ENCODE peak calls at places on chromosomes 1 and 21, in seven cellular contexts. I is GM12878, B is testis, N is lower leg skin, G is K562, C is stomach, T is GM12892. P is an unnamed sample.

GRCh38 chr1:11858968-11859871 is 475 bp upstream of the NPPB start:
- DNase-seq in I (no peak), B (peak), N (no peak), G (peak), C (peak), T (peak), P (peak)

GRCh38 chr21:15514073-15514946 is 215.5 kb upstream of the USP25 start:
- DNase-seq in I (peak), B (no peak), N (no peak), G (no peak), C (no peak), T (peak), P (peak)

GRCh38 chr1:227330709-227331108 is 12.4 kb upstream of the CDC42BPA start:
- DNase-seq in I (no peak), B (no peak), N (no peak), G (no peak), C (no peak), T (no peak), P (no peak)

GRCh38 chr21:42208801-42209490 is 10.0 kb upstream of the ABCG1 start:
- DNase-seq in I (no peak), B (no peak), N (peak), G (no peak), C (peak), T (no peak), P (no peak)

GRCh38 chr1:183281039-183281438 is 95.0 kb downstream of the LAMC2 start:
- DNase-seq in I (no peak), B (no peak), N (peak), G (no peak), C (peak), T (no peak), P (no peak)

GRCh38 chr1:170063109-170063826 is 11.2 kb downstream of the KIFAP3 start:
- DNase-seq in I (no peak), B (no peak), N (no peak), G (peak), C (no peak), T (no peak), P (no peak)

GRCh38 chr1:2411801-2412394 is 466 bp downstream of the PEX10 start:
- DNase-seq in I (no peak), B (no peak), N (no peak), G (no peak), C (no peak), T (peak), P (peak)

GRCh38 chr1:24341260-24341659 is 22.1 kb downstream of the GRHL3 start:
- DNase-seq in I (no peak), B (no peak), N (no peak), G (no peak), C (no peak), T (no peak), P (no peak)

GRCh38 chr1:89540406-89540970 is 15.9 kb downstream of the LRRC8B start:
- DNase-seq in I (no peak), B (peak), N (no peak), G (peak), C (no peak), T (no peak), P (no peak)

GRCh38 chr1:172939475-172939874 is 111.3 kb downstream of the TNFSF18 start:
- DNase-seq in I (no peak), B (no peak), N (no peak), G (no peak), C (no peak), T (no peak), P (no peak)

GRCh38 chr1:240766831-240767230 is 154.9 kb upstream of the GREM2 start:
- DNase-seq in I (no peak), B (no peak), N (no peak), G (no peak), C (no peak), T (no peak), P (no peak)

GRCh38 chr1:247286134-247286670 is 30.3 kb downstream of the VN1R5 start:
- DNase-seq in I (no peak), B (peak), N (peak), G (no peak), C (no peak), T (no peak), P (no peak)

GRCh38 chr1:196317535-196318522 is 290.4 kb downstream of the KCNT2 start:
- DNase-seq in I (no peak), B (peak), N (no peak), G (peak), C (no peak), T (no peak), P (no peak)

GRCh38 chr1:44645466-44646244 is 28.6 kb downstream of the TMEM53 start:
- DNase-seq in I (no peak), B (peak), N (no peak), G (no peak), C (peak), T (no peak), P (peak)

GRCh38 chr1:910311-910880 is 13.3 kb upstream of the SAMD11 start:
- DNase-seq in I (no peak), B (no peak), N (peak), G (no peak), C (peak), T (peak), P (peak)

GRCh38 chr1:10074059-10074854 is 41.5 kb downstream of the UBE4B start:
- DNase-seq in I (peak), B (peak), N (peak), G (peak), C (no peak), T (peak), P (no peak)

GRCh38 chr1:168465942-168466702 is 77.7 kb downstream of the XCL2 start:
- DNase-seq in I (peak), B (peak), N (no peak), G (peak), C (peak), T (no peak), P (no peak)

GRCh38 chr1:109137959-109138757 is 24.2 kb downstream of the ELAPOR1 start:
- DNase-seq in I (no peak), B (no peak), N (no peak), G (no peak), C (peak), T (no peak), P (no peak)

GRCh38 chr1:117257291-117257690 is 46.6 kb upstream of the VTCN1 start:
- DNase-seq in I (no peak), B (no peak), N (no peak), G (no peak), C (no peak), T (no peak), P (no peak)

GRCh38 chr1:10209905-10210810 is at the start of gene KIF1B:
- DNase-seq in I (peak), B (peak), N (peak), G (peak), C (peak), T (peak), P (peak)

GRCh38 chr1:169113613-169114119 is 7.2 kb downstream of the ATP1B1 start:
- DNase-seq in I (no peak), B (no peak), N (no peak), G (no peak), C (no peak), T (no peak), P (no peak)

GRCh38 chr1:228955691-228956090 is 220.4 kb downstream of the RHOU start:
- DNase-seq in I (no peak), B (peak), N (peak), G (no peak), C (no peak), T (no peak), P (no peak)

GRCh38 chr1:64966158-64966963 is at the start of gene JAK1:
- DNase-seq in I (no peak), B (peak), N (peak), G (peak), C (peak), T (peak), P (peak)

GRCh38 chr1:239368436-239369109 is 17.8 kb upstream of the CHRM3 start:
- DNase-seq in I (no peak), B (no peak), N (no peak), G (no peak), C (no peak), T (no peak), P (no peak)

GRCh38 chr1:22995774-22996173 is 19.9 kb downstream of the TEX46 start:
- DNase-seq in I (no peak), B (no peak), N (no peak), G (no peak), C (no peak), T (no peak), P (no peak)

GRCh38 chr1:113805256-113805531 is 7.1 kb downstream of the RSBN1 start:
- DNase-seq in I (no peak), B (no peak), N (no peak), G (no peak), C (no peak), T (no peak), P (no peak)

GRCh38 chr1:56094168-56094567 is 485.2 kb downstream of the PLPP3 start:
- DNase-seq in I (no peak), B (no peak), N (no peak), G (no peak), C (no peak), T (no peak), P (no peak)

GRCh38 chr1:12565094-12565965 is 52.7 kb downstream of the DHRS3 start:
- DNase-seq in I (no peak), B (no peak), N (no peak), G (no peak), C (no peak), T (no peak), P (no peak)

GRCh38 chr1:4653796-4654715 is at the start of gene AJAP1:
- DNase-seq in I (no peak), B (peak), N (no peak), G (no peak), C (no peak), T (no peak), P (no peak)

GRCh38 chr1:3464649-3465025 is 10.2 kb downstream of the ARHGEF16 start:
- DNase-seq in I (no peak), B (no peak), N (no peak), G (no peak), C (no peak), T (no peak), P (no peak)

GRCh38 chr1:27664291-27664690 is 7.7 kb downstream of the IFI6 start:
- DNase-seq in I (no peak), B (no peak), N (no peak), G (no peak), C (no peak), T (no peak), P (no peak)

GRCh38 chr1:159891275-159892157 is 8.4 kb downstream of the CFAP45 start:
- DNase-seq in I (peak), B (peak), N (peak), G (peak), C (peak), T (no peak), P (peak)
- TF ChIP-seq POLR2A in I (no peak), B (no peak), N (no peak), G (no peak), C (no peak), T (no peak), P (no peak)

DNA sequence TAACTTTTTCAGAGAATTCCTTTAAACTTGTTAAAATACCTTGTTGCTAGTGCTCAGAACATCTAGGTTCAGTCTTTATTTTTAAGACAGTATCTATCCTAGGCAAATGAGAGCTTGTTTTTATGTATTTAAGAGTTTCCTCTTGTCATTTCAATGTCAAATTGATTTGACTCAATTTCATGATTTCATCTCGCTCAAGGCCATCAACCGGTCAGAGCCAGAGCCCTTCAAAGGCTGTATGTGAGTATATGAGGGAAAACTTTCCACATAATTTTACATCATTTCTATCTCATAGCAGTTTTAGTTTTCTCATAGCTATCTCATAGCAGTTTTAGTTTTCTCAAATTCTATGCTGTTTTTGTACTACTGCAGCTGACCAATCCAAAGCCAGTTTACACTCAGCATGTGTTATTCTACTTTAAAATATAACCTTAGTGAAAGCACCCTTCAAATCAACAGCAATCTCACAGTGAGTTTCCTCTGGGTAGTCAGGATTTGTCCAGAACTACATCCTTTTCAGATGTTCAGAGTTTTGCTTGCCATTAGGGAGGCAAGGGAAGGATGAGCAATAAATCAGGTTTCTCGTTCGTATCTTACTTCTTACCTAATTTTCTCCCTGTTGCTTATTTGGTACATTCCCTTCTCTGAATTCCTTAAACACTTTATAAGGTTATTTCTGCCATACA is 12.7 kb downstream of the HNRNPU start:
- DNase-seq in I (no peak), B (no peak), N (no peak), G (no peak), C (no peak), T (no peak), P (no peak)
- TF ChIP-seq POLR2A in I (no peak), B (no peak), N (no peak), G (peak), C (no peak), T (peak), P (peak)

DNA sequence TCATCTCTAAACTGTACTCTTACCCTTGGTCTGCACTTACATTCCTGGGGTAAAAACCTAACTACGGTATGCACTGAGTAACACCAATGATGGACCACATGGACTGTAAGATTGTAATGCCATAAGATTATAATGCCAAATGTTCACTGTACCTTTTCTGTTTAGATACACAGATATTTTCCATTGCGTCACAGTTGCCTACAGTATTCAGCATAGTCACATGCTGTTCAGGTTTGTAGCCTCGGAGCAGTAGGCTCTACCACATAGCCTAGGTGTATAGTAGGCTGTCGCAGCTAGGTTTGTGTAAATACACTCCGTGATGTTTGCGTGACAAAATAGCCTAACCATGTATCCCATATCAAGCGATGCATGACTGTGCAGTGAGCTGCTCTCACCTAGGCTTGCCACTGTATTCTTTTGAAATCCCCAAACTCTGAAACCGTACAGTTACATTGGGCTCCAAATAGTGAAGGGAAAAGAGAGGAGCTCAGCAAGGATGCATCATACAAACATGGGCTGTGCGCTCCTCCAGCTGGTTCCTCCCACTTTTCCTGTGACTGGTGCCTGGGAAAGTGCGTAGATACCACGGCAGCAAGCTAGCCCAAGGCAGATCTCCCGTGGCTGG is 35.2 kb downstream of the CFAP57 start:
- DNase-seq in I (no peak), B (no peak), N (no peak), G (no peak), C (no peak), T (no peak), P (no peak)
- TF ChIP-seq POLR2A in I (no peak), B (no peak), N (no peak), G (no peak), C (no peak), T (no peak), P (no peak)

DNA sequence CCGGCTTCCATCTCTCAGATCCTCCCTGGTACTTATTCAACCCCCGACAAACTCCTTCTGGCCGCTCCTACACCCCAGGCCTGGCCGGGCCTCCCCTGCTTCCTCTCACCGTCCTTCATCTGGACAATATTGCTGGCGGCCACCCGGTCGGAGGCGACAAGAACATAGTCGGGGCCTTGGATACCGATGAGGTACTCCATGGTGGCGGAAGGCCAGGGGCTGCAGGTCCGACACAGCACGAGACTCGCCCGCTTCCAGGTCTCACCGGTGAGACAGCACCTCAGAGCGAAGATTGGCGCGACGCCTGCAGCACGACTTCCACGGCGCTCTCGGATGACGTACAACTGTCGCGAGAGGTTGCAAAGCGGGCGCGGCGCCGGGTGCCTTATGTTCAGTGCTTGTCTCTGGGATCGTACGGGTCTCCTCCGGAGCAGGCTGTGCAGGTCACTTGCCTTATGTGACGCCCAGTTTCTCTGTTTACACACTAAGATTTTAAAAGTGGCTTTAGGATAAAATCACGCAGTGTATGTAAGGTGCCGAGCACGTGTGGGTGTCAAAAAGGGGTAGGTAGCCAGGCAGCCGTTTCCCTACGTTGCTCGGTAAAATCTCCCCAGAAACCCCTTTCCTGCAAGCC is at the start of gene PSMB2:
- DNase-seq in I (peak), B (peak), N (peak), G (peak), C (peak), T (peak), P (peak)
- TF ChIP-seq POLR2A in I (peak), B (no peak), N (no peak), G (peak), C (peak), T (peak), P (peak)

GRCh38 chr1:76068953-76069561 is 5.5 kb upstream of the ST6GALNAC3 start:
- DNase-seq in I (no peak), B (no peak), N (no peak), G (no peak), C (no peak), T (no peak), P (no peak)

GRCh38 chr1:76068542-76068941 is 6.0 kb upstream of the ST6GALNAC3 start:
- DNase-seq in I (no peak), B (no peak), N (no peak), G (no peak), C (no peak), T (no peak), P (no peak)

GRCh38 chr1:76066390-76066789 is 8.2 kb upstream of the ST6GALNAC3 start:
- DNase-seq in I (no peak), B (no peak), N (no peak), G (no peak), C (no peak), T (no peak), P (no peak)

GRCh38 chr1:76070538-76070937 is 4.0 kb upstream of the ST6GALNAC3 start:
- DNase-seq in I (no peak), B (no peak), N (no peak), G (no peak), C (no peak), T (no peak), P (no peak)

DNA sequence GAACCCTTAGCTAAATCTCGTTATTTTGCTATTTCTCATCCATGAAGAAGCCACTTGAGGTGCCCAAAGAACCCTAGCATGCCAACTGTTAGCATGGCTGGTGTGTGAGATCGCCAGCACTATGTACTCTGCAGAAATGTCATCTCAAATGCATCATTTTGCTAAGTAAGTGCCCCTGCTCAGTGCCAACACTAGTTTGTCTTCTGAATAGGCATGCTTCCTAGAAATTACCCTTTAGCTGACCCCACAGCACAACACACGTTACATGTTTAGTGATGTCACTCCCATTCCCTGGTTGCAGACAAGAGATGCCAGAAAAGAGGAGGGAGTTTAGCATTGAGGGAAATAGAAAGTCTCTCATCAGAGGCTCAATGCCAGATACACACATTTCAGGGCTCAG is 9.3 kb upstream of the ST6GALNAC3 start:
- DNase-seq in I (no peak), B (no peak), N (no peak), G (no peak), C (no peak), T (no peak), P (no peak)
- TF ChIP-seq POLR2A in I (no peak), B (no peak), N (no peak), G (no peak), C (no peak), T (no peak), P (no peak)

DNA sequence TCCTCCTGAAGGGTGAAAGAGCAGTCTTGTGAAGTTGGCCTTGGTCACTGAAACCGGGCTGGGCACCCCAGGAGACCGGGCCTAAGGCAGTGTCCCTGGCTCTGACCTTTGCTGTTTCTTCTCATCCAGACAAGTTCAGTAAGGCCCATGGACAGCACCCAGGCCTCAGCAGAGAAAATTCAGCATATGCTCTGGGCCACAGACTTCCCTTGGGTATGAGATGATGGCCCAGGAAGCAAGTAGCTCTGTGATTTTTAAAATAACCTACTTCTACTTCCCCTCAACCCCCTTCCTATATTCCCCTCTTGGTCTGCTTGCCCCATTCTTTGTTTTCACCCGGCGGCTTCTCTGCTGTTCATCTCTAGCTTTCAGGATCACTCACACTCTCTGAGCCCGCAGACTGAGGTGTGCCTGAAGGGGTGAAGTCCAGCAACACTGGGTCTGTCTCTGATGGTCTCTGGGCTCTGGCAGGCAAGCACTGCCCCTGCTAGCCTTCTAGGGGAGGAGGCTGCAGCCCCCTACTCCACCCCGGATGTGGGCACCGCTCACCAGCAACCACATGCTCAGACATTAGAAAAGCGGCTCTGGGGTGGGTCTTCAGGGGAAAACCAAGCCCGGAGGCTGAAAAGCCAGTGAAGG is 2.9 kb upstream of the GPR25 start:
- DNase-seq in I (peak), B (no peak), N (no peak), G (no peak), C (no peak), T (no peak), P (no peak)
- TF ChIP-seq POLR2A in I (no peak), B (no peak), N (no peak), G (no peak), C (no peak), T (peak), P (no peak)